ENCODE peak calls at places on chromosomes 7 and 10, in eight cellular contexts. One of them, this sample, is unnamed.

GRCh38 chr10:35640474-35640873 is 1.6 kb downstream of the FZD8 start:
- DNase-seq in K562: peak
- DNase-seq in GM23338: peak
- DNase-seq in GM12878: no peak
- DNase-seq in HCT116: no peak
- DNase-seq in H1: peak
- DNase-seq in HepG2: peak
- DNase-seq in endothelial cell of umbilical vein: peak
- DNase-seq in this sample: no peak

GRCh38 chr10:115214799-115215198 is 121.6 kb downstream of the ATRNL1 start:
- DNase-seq in K562: no peak
- DNase-seq in GM23338: no peak
- DNase-seq in GM12878: no peak
- DNase-seq in HCT116: no peak
- DNase-seq in H1: no peak
- DNase-seq in HepG2: no peak
- DNase-seq in endothelial cell of umbilical vein: no peak
- DNase-seq in this sample: no peak

GRCh38 chr10:3500408-3500856 is 284.6 kb downstream of the KLF6 start:
- DNase-seq in K562: no peak
- DNase-seq in GM23338: peak
- DNase-seq in GM12878: no peak
- DNase-seq in HCT116: no peak
- DNase-seq in H1: peak
- DNase-seq in HepG2: peak
- DNase-seq in endothelial cell of umbilical vein: no peak
- DNase-seq in this sample: no peak

GRCh38 chr7:69871213-69871885 is 273.1 kb downstream of the AUTS2 start:
- DNase-seq in K562: no peak
- DNase-seq in GM23338: no peak
- DNase-seq in GM12878: no peak
- DNase-seq in HCT116: no peak
- DNase-seq in H1: no peak
- DNase-seq in HepG2: no peak
- DNase-seq in endothelial cell of umbilical vein: no peak
- DNase-seq in this sample: no peak

GRCh38 chr10:42640610-42641229 is 2.4 kb upstream of the ZNF33B start:
- DNase-seq in K562: peak
- DNase-seq in GM23338: peak
- DNase-seq in GM12878: no peak
- DNase-seq in HCT116: peak
- DNase-seq in H1: no peak
- DNase-seq in HepG2: no peak
- DNase-seq in endothelial cell of umbilical vein: no peak
- DNase-seq in this sample: no peak

GRCh38 chr10:90274721-90275468 is 573.5 kb downstream of the KIF20B start:
- DNase-seq in K562: no peak
- DNase-seq in GM23338: no peak
- DNase-seq in GM12878: no peak
- DNase-seq in HCT116: no peak
- DNase-seq in H1: no peak
- DNase-seq in HepG2: no peak
- DNase-seq in endothelial cell of umbilical vein: no peak
- DNase-seq in this sample: no peak

GRCh38 chr10:74208081-74208480 is 57.1 kb downstream of the ADK start:
- DNase-seq in K562: no peak
- DNase-seq in GM23338: peak
- DNase-seq in GM12878: no peak
- DNase-seq in HCT116: no peak
- DNase-seq in H1: peak
- DNase-seq in HepG2: no peak
- DNase-seq in endothelial cell of umbilical vein: no peak
- DNase-seq in this sample: no peak

GRCh38 chr7:45712057-45712689 is 138.0 kb downstream of the ADCY1 start:
- DNase-seq in K562: no peak
- DNase-seq in GM23338: no peak
- DNase-seq in GM12878: no peak
- DNase-seq in HCT116: no peak
- DNase-seq in H1: peak
- DNase-seq in HepG2: no peak
- DNase-seq in endothelial cell of umbilical vein: no peak
- DNase-seq in this sample: no peak

GRCh38 chr10:29948971-29949370 is 110.4 kb downstream of the JCAD start:
- DNase-seq in K562: no peak
- DNase-seq in GM23338: no peak
- DNase-seq in GM12878: no peak
- DNase-seq in HCT116: no peak
- DNase-seq in H1: no peak
- DNase-seq in HepG2: no peak
- DNase-seq in endothelial cell of umbilical vein: no peak
- DNase-seq in this sample: no peak

GRCh38 chr10:19826712-19827111 is 10.5 kb downstream of the PLXDC2 start:
- DNase-seq in K562: no peak
- DNase-seq in GM23338: no peak
- DNase-seq in GM12878: no peak
- DNase-seq in HCT116: no peak
- DNase-seq in H1: no peak
- DNase-seq in HepG2: no peak
- DNase-seq in endothelial cell of umbilical vein: no peak
- DNase-seq in this sample: no peak

GRCh38 chr7:50142421-50143113 is 49.5 kb upstream of the ZPBP start:
- DNase-seq in K562: no peak
- DNase-seq in GM23338: peak
- DNase-seq in GM12878: peak
- DNase-seq in HCT116: peak
- DNase-seq in H1: no peak
- DNase-seq in HepG2: peak
- DNase-seq in endothelial cell of umbilical vein: peak
- DNase-seq in this sample: peak

GRCh38 chr7:47839381-47839780 is 108.9 kb downstream of the PKD1L1 start:
- DNase-seq in K562: no peak
- DNase-seq in GM23338: no peak
- DNase-seq in GM12878: no peak
- DNase-seq in HCT116: no peak
- DNase-seq in H1: peak
- DNase-seq in HepG2: no peak
- DNase-seq in endothelial cell of umbilical vein: no peak
- DNase-seq in this sample: no peak

GRCh38 chr10:110504111-110504735 is 6.5 kb downstream of the DUSP5 start:
- DNase-seq in K562: no peak
- DNase-seq in GM23338: no peak
- DNase-seq in GM12878: peak
- DNase-seq in HCT116: no peak
- DNase-seq in H1: no peak
- DNase-seq in HepG2: no peak
- DNase-seq in endothelial cell of umbilical vein: peak
- DNase-seq in this sample: no peak

GRCh38 chr10:23516530-23516929 is 77.7 kb downstream of the OTUD1 start:
- DNase-seq in K562: no peak
- DNase-seq in GM23338: peak
- DNase-seq in GM12878: no peak
- DNase-seq in HCT116: no peak
- DNase-seq in H1: no peak
- DNase-seq in HepG2: peak
- DNase-seq in endothelial cell of umbilical vein: no peak
- DNase-seq in this sample: no peak

GRCh38 chr7:1210979-1211608 is 21.6 kb upstream of the UNCX start:
- DNase-seq in K562: no peak
- DNase-seq in GM23338: no peak
- DNase-seq in GM12878: no peak
- DNase-seq in HCT116: no peak
- DNase-seq in H1: no peak
- DNase-seq in HepG2: no peak
- DNase-seq in endothelial cell of umbilical vein: no peak
- DNase-seq in this sample: no peak

GRCh38 chr7:1211611-1212010 is 21.1 kb upstream of the UNCX start:
- DNase-seq in K562: no peak
- DNase-seq in GM23338: no peak
- DNase-seq in GM12878: no peak
- DNase-seq in HCT116: no peak
- DNase-seq in H1: no peak
- DNase-seq in HepG2: no peak
- DNase-seq in endothelial cell of umbilical vein: no peak
- DNase-seq in this sample: no peak

GRCh38 chr7:1214516-1214915 is 18.2 kb upstream of the UNCX start:
- DNase-seq in K562: no peak
- DNase-seq in GM23338: no peak
- DNase-seq in GM12878: no peak
- DNase-seq in HCT116: no peak
- DNase-seq in H1: no peak
- DNase-seq in HepG2: no peak
- DNase-seq in endothelial cell of umbilical vein: no peak
- DNase-seq in this sample: no peak

GRCh38 chr7:1209097-1209496 is 23.6 kb upstream of the UNCX start:
- DNase-seq in K562: no peak
- DNase-seq in GM23338: no peak
- DNase-seq in GM12878: no peak
- DNase-seq in HCT116: no peak
- DNase-seq in H1: no peak
- DNase-seq in HepG2: no peak
- DNase-seq in endothelial cell of umbilical vein: no peak
- DNase-seq in this sample: no peak

GRCh38 chr7:1210321-1210978 is 22.2 kb upstream of the UNCX start:
- DNase-seq in K562: no peak
- DNase-seq in GM23338: no peak
- DNase-seq in GM12878: no peak
- DNase-seq in HCT116: no peak
- DNase-seq in H1: no peak
- DNase-seq in HepG2: no peak
- DNase-seq in endothelial cell of umbilical vein: no peak
- DNase-seq in this sample: no peak
- TF ChIP-seq EZH2 in K562: no peak
- TF ChIP-seq EZH2 in GM23338: no peak
- TF ChIP-seq EZH2 in GM12878: no peak
- TF ChIP-seq EZH2 in HCT116: no peak
- TF ChIP-seq EZH2 in H1: no peak
- TF ChIP-seq EZH2 in HepG2: no peak
- TF ChIP-seq EZH2 in endothelial cell of umbilical vein: no peak
- TF ChIP-seq EZH2 in this sample: no peak

DNA sequence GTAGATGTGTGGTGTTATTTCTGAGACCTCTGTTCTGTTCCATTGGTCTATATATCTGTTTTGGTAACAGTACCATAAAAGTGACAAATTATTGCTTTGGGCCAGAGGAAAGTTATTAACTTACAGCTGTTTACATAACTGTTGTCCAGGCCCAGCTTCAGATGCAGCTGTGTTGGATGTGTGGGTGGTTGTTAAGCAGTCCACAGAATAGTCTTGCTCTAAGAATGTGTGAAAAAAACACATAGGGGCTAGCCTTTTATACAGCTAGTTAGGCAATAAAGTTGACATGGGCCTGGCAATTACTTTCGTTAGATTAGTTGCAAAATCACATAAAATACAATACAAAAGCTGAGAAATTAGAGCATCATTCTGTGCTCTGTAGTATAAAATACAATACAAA is 31.9 kb downstream of the DLD start:
- DNase-seq in K562: no peak
- DNase-seq in GM23338: no peak
- DNase-seq in GM12878: no peak
- DNase-seq in HCT116: no peak
- DNase-seq in H1: no peak
- DNase-seq in HepG2: no peak
- DNase-seq in endothelial cell of umbilical vein: no peak
- DNase-seq in this sample: no peak
- TF ChIP-seq POLR2AphosphoS5 in K562: peak
- TF ChIP-seq POLR2AphosphoS5 in GM23338: no peak
- TF ChIP-seq POLR2AphosphoS5 in GM12878: no peak
- TF ChIP-seq POLR2AphosphoS5 in HCT116: no peak
- TF ChIP-seq POLR2AphosphoS5 in H1: no peak
- TF ChIP-seq POLR2AphosphoS5 in HepG2: no peak
- TF ChIP-seq POLR2AphosphoS5 in endothelial cell of umbilical vein: no peak
- TF ChIP-seq POLR2AphosphoS5 in this sample: no peak

GRCh38 chr7:43590862-43591550 is 8.1 kb downstream of the STK17A start:
- DNase-seq in K562: no peak
- DNase-seq in GM23338: no peak
- DNase-seq in GM12878: peak
- DNase-seq in HCT116: no peak
- DNase-seq in H1: no peak
- DNase-seq in HepG2: no peak
- DNase-seq in endothelial cell of umbilical vein: no peak
- DNase-seq in this sample: no peak

GRCh38 chr7:43588477-43589132 is 5.7 kb downstream of the STK17A start:
- DNase-seq in K562: no peak
- DNase-seq in GM23338: no peak
- DNase-seq in GM12878: no peak
- DNase-seq in HCT116: no peak
- DNase-seq in H1: no peak
- DNase-seq in HepG2: no peak
- DNase-seq in endothelial cell of umbilical vein: no peak
- DNase-seq in this sample: no peak

GRCh38 chr7:43591551-43592180 is 8.8 kb downstream of the STK17A start:
- DNase-seq in K562: no peak
- DNase-seq in GM23338: peak
- DNase-seq in GM12878: no peak
- DNase-seq in HCT116: no peak
- DNase-seq in H1: no peak
- DNase-seq in HepG2: peak
- DNase-seq in endothelial cell of umbilical vein: peak
- DNase-seq in this sample: no peak

GRCh38 chr7:43589133-43589478 is 6.2 kb downstream of the STK17A start:
- DNase-seq in K562: no peak
- DNase-seq in GM23338: no peak
- DNase-seq in GM12878: no peak
- DNase-seq in HCT116: no peak
- DNase-seq in H1: no peak
- DNase-seq in HepG2: no peak
- DNase-seq in endothelial cell of umbilical vein: no peak
- DNase-seq in this sample: no peak

DNA sequence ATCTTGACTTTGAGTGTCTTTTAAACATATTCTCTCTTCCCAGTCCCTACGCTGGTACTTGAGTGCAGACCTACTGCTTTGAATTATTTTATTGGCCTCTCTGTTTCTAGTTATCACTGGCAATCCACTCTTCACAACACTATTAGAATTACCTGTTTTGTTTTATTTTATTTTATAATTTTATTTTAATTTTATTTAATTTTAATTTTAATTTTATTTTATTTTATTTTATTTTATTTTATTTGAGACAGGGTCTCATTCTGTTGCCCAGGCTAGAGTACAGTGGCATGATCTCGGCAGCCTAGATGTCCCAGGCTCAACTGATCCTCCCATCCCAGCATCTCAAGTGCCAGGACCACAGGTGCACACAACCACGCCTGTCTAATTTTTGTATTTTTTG is 6.8 kb downstream of the STK17A start:
- DNase-seq in K562: no peak
- DNase-seq in GM23338: no peak
- DNase-seq in GM12878: no peak
- DNase-seq in HCT116: no peak
- DNase-seq in H1: no peak
- DNase-seq in HepG2: no peak
- DNase-seq in endothelial cell of umbilical vein: no peak
- DNase-seq in this sample: no peak
- H3K27ac ChIP-seq in K562: no peak
- H3K27ac ChIP-seq in GM23338: no peak
- H3K27ac ChIP-seq in GM12878: peak
- H3K27ac ChIP-seq in HCT116: no peak
- H3K27ac ChIP-seq in H1: no peak
- H3K27ac ChIP-seq in HepG2: no peak
- H3K27ac ChIP-seq in endothelial cell of umbilical vein: no peak
- H3K27ac ChIP-seq in this sample: no peak

GRCh38 chr7:122304996-122305421 is 459 bp upstream of the FEZF1 start:
- DNase-seq in K562: no peak
- DNase-seq in GM23338: peak
- DNase-seq in GM12878: no peak
- DNase-seq in HCT116: no peak
- DNase-seq in H1: no peak
- DNase-seq in HepG2: no peak
- DNase-seq in endothelial cell of umbilical vein: no peak
- DNase-seq in this sample: no peak
- TF ChIP-seq EZH2 in K562: no peak
- TF ChIP-seq EZH2 in GM23338: no peak
- TF ChIP-seq EZH2 in GM12878: no peak
- TF ChIP-seq EZH2 in HCT116: no peak
- TF ChIP-seq EZH2 in H1: no peak
- TF ChIP-seq EZH2 in HepG2: peak
- TF ChIP-seq EZH2 in endothelial cell of umbilical vein: no peak
- TF ChIP-seq EZH2 in this sample: no peak

This sample was measured in SK-N-MC.